ENCODE peak calls at places on chromosomes 12 and 14, in four cellular contexts. F is HCT116, I is HepG2, N is K562. E is an unnamed sample.

GRCh38 chr12:105084251-105085250 is at the start of gene ALDH1L2:
- DNase-seq in F (peak; percentile 35), I (peak; percentile 15), N (peak; percentile 84), E (no peak)

GRCh38 chr14:52033131-52033642 is 35.7 kb downstream of the NID2 start:
- DNase-seq in F (no peak), I (no peak), N (peak; percentile 9), E (no peak)

GRCh38 chr12:107759410-107759809 is 1.5 kb downstream of the PRDM4 start:
- DNase-seq in F (peak; percentile 47), I (peak; percentile 23), N (peak; percentile 60), E (no peak)

GRCh38 chr12:89238593-89238992 is 113.7 kb downstream of the DUSP6 start:
- DNase-seq in F (no peak), I (no peak), N (no peak), E (no peak)

GRCh38 chr12:84605988-84606387 is 306.6 kb downstream of the SLC6A15 start:
- DNase-seq in F (no peak), I (no peak), N (no peak), E (no peak)

GRCh38 chr12:15620726-15621125 is 168.5 kb downstream of the EPS8 start:
- DNase-seq in F (no peak), I (no peak), N (no peak), E (no peak)

GRCh38 chr14:74634964-74635363 is 22.9 kb upstream of the LTBP2 start:
- DNase-seq in F (no peak), I (no peak), N (no peak), E (no peak)

GRCh38 chr14:105168496-105168978 is at the start of gene JAG2:
- DNase-seq in F (no peak), I (no peak), N (peak; percentile 86), E (no peak)

GRCh38 chr14:36771256-36771655 is 109.6 kb downstream of the PAX9 start:
- DNase-seq in F (no peak), I (peak; percentile 68), N (no peak), E (no peak)

GRCh38 chr14:81474156-81474492 is 59.5 kb downstream of the SEL1L start:
- DNase-seq in F (no peak), I (no peak), N (no peak), E (no peak)

GRCh38 chr12:72829838-72830237 is 557.7 kb downstream of the TRHDE start:
- DNase-seq in F (no peak), I (no peak), N (no peak), E (no peak)

GRCh38 chr14:96581902-96582640 is 79.9 kb downstream of the PAPOLA start:
- DNase-seq in F (no peak), I (no peak), N (peak; percentile 45), E (no peak)

GRCh38 chr12:122793685-122794106 is 19.3 kb downstream of the CCDC62 start:
- DNase-seq in F (peak; percentile 52), I (peak; percentile 34), N (peak; percentile 70), E (peak; percentile 41)

GRCh38 chr14:72463291-72463866 is 430.5 kb downstream of the DPF3 start:
- DNase-seq in F (peak; percentile 73), I (no peak), N (no peak), E (no peak)

GRCh38 chr12:125192690-125193221 is 127.5 kb downstream of the AACS start:
- DNase-seq in F (no peak), I (no peak), N (no peak), E (no peak)

GRCh38 chr14:35409595-35409994 is 5.0 kb upstream of the NFKBIA start:
- DNase-seq in F (no peak), I (no peak), N (no peak), E (no peak)

GRCh38 chr14:105151131-105151837 is 17.3 kb downstream of the JAG2 start:
- DNase-seq in F (no peak), I (no peak), N (no peak), E (no peak)

GRCh38 chr12:13114251-13115052 is 11.0 kb upstream of the GSG1 start:
- DNase-seq in F (no peak), I (no peak), N (no peak), E (no peak)

GRCh38 chr14:56648508-56649301 is 69.1 kb downstream of the TMEM260 start:
- DNase-seq in F (no peak), I (no peak), N (no peak), E (no peak)

GRCh38 chr14:66624319-66624937 is 116.5 kb downstream of the GPHN start:
- DNase-seq in F (peak; percentile 48), I (peak; percentile 53), N (peak; percentile 2), E (peak; percentile 33)

GRCh38 chr14:64910847-64911495 is 3.3 kb upstream of the CHURC1 start:
- DNase-seq in F (peak; percentile 39), I (peak; percentile 19), N (no peak), E (no peak)

GRCh38 chr12:52074006-52074405 is 4.2 kb downstream of the ATG101 start:
- DNase-seq in F (no peak), I (no peak), N (no peak), E (no peak)

GRCh38 chr12:103499571-103499970 is 3.8 kb upstream of the C12orf42 start:
- DNase-seq in F (no peak), I (no peak), N (no peak), E (no peak)

GRCh38 chr14:77076118-77076631 is 21.9 kb upstream of the CIPC start:
- DNase-seq in F (no peak), I (peak; percentile 19), N (no peak), E (no peak)

GRCh38 chr12:29655861-29656260 is 127.9 kb downstream of the TMTC1 start:
- DNase-seq in F (no peak), I (no peak), N (no peak), E (no peak)

GRCh38 chr12:76010732-76011458 is 20.7 kb downstream of the PHLDA1 start:
- DNase-seq in F (no peak), I (peak; percentile 81), N (no peak), E (no peak)

GRCh38 chr12:47317182-47317915 is 237.6 kb upstream of the AMIGO2 start:
- DNase-seq in F (no peak), I (no peak), N (no peak), E (no peak)

GRCh38 chr14:54902521-54903420 is at the start of gene GCH1:
- DNase-seq in F (peak; percentile 61), I (peak; percentile 72), N (peak; percentile 85), E (no peak)
- H3K27ac ChIP-seq in F (peak within 1 kb of the TSS; percentile 90), I (peak within 1 kb of the TSS; percentile 92), N (peak within 1 kb of the TSS; percentile 59), E (peak within 1 kb of the TSS; percentile 51)

GRCh38 chr14:102345232-102345631 is 17.5 kb downstream of the CINP start:
- DNase-seq in F (no peak), I (no peak), N (no peak), E (no peak)
- H3K36me3 ChIP-seq in F (peaks cover 7% of the 10 kb centered on the region), I (peaks cover 14% of the 10 kb centered on the region), N (peaks cover 41% of the 10 kb centered on the region), E (no peaks in the 10 kb centered on the region)

GRCh38 chr14:68014771-68015170 is 195.2 kb downstream of the RAD51B start:
- DNase-seq in F (no peak), I (no peak), N (no peak), E (no peak)

GRCh38 chr14:68013326-68013725 is 193.7 kb downstream of the RAD51B start:
- DNase-seq in F (no peak), I (no peak), N (no peak), E (no peak)

GRCh38 chr14:68012861-68013260 is 193.3 kb downstream of the RAD51B start:
- DNase-seq in F (no peak), I (no peak), N (no peak), E (no peak)

GRCh38 chr14:68008491-68008890 is 188.9 kb downstream of the RAD51B start:
- DNase-seq in F (no peak), I (no peak), N (no peak), E (no peak)

GRCh38 chr14:68011629-68012028 is 192.1 kb downstream of the RAD51B start:
- DNase-seq in F (no peak), I (no peak), N (no peak), E (no peak)
- TF ChIP-seq TCF7L2 in F (no peak), I (no peak), N (no peak), E (no peak)

GRCh38 chr12:27186240-27186839 is 57.7 kb upstream of the STK38L start:
- DNase-seq in F (no peak), I (no peak), N (no peak), E (no peak)
- H3K27ac ChIP-seq in F (no peak overlapping the region), I (no peak overlapping the region), N (no peak overlapping the region), E (no peak overlapping the region)

GRCh38 chr12:6559500-6559899 is 3.7 kb upstream of the IFFO1 start:
- DNase-seq in F (no peak), I (no peak), N (no peak), E (no peak)
- H3K36me3 ChIP-seq in F (peaks cover 47% of the 10 kb centered on the region), I (peaks cover 31% of the 10 kb centered on the region), N (peaks cover 73% of the 10 kb centered on the region), E (peaks cover 10% of the 10 kb centered on the region)